ENCODE peak calls at places on chromosomes 11 and 22, in seven cellular contexts. R is adrenal gland; Z is astrocyte of the cerebellum; J is lower lobe of right lung; I is NCI-H1417; U is activated CD8-positive, alpha-beta memory T cell treated with anti-CD3 and anti-CD28 coated beads for 4 hours; M is IMR-90. V is an unnamed sample.
A peak's percentile ranks its signal among the peaks of the same experiment; 100 is the strongest.

GRCh38 chr11:115884800-115885445 is 380.7 kb upstream of the CADM1 start:
- DNase-seq in R (no peak), Z (no peak), J (no peak), I (no peak), U (no peak), M (no peak), V (no peak)

GRCh38 chr22:41902932-41903421 is 11.9 kb downstream of the SHISA8 start:
- DNase-seq in R (no peak), Z (no peak), J (no peak), I (no peak), U (no peak), M (no peak), V (no peak)

GRCh38 chr11:71250512-71251158 is 1.7 kb downstream of the SHANK2 start:
- DNase-seq in R (no peak), Z (no peak), J (no peak), I (no peak), U (no peak), M (no peak), V (no peak)

GRCh38 chr11:69704508-69705245 is 855 bp upstream of the FGF19 start:
- DNase-seq in R (no peak), Z (no peak), J (no peak), I (no peak), U (no peak), M (no peak), V (peak; percentile 11)

GRCh38 chr22:17746916-17747315 is 27.4 kb downstream of the BID start:
- DNase-seq in R (no peak), Z (no peak), J (no peak), I (no peak), U (no peak), M (no peak), V (no peak)

GRCh38 chr11:111269146-111269868 is 23.8 kb downstream of the POU2AF2 start:
- DNase-seq in R (no peak), Z (peak; percentile 8), J (no peak), I (no peak), U (no peak), M (no peak), V (peak; percentile 18)

GRCh38 chr11:64842851-64843841 is 1.3 kb downstream of the CDC42BPG start:
- DNase-seq in R (no peak), Z (no peak), J (peak; percentile 77), I (no peak), U (no peak), M (no peak), V (no peak)

GRCh38 chr11:19380375-19380774 is 139.6 kb upstream of the E2F8 start:
- DNase-seq in R (peak; percentile 29), Z (peak; percentile 33), J (no peak), I (no peak), U (no peak), M (peak; percentile 97), V (peak; percentile 94)

GRCh38 chr22:38135133-38135706 is 24.7 kb upstream of the BAIAP2L2 start:
- DNase-seq in R (no peak), Z (peak; percentile 38), J (no peak), I (no peak), U (no peak), M (peak; percentile 90), V (peak; percentile 85)

GRCh38 chr22:20725987-20726558 is 47.8 kb upstream of the SERPIND1 start:
- DNase-seq in R (no peak), Z (no peak), J (no peak), I (no peak), U (no peak), M (no peak), V (no peak)

GRCh38 chr22:33919591-33920501 is at the start of gene LARGE1:
- DNase-seq in R (peak; percentile 44), Z (no peak), J (peak; percentile 64), I (peak; percentile 10), U (no peak), M (peak; percentile 20), V (peak; percentile 31)

GRCh38 chr11:128694618-128695481 is 978 bp downstream of the FLI1 start:
- DNase-seq in R (no peak), Z (no peak), J (peak; percentile 70), I (no peak), U (no peak), M (no peak), V (peak; percentile 49)

GRCh38 chr11:66727883-66728759 is 895 bp downstream of the SPTBN2 start:
- DNase-seq in R (no peak), Z (no peak), J (no peak), I (peak; percentile 64), U (no peak), M (no peak), V (no peak)

GRCh38 chr11:74182635-74183034 is 11.5 kb downstream of the PPME1 start:
- DNase-seq in R (no peak), Z (no peak), J (no peak), I (no peak), U (no peak), M (peak; percentile 25), V (no peak)

GRCh38 chr22:30717331-30717921 is 22.8 kb downstream of the OSBP2 start:
- DNase-seq in R (peak; percentile 59), Z (no peak), J (no peak), I (no peak), U (no peak), M (peak; percentile 90), V (peak; percentile 78)

GRCh38 chr22:30290679-30291333 is 1.5 kb upstream of the CASTOR1 start:
- DNase-seq in R (peak; percentile 86), Z (no peak), J (peak; percentile 87), I (no peak), U (no peak), M (peak; percentile 48), V (peak; percentile 87)

GRCh38 chr11:73980001-73980960 is 2.4 kb downstream of the UCP2 start:
- DNase-seq in R (no peak), Z (no peak), J (peak; percentile 77), I (no peak), U (peak; percentile 57), M (peak; percentile 20), V (no peak)

GRCh38 chr11:101034076-101034475 is 95.5 kb downstream of the PGR start:
- DNase-seq in R (no peak), Z (peak; percentile 16), J (peak; percentile 43), I (no peak), U (no peak), M (no peak), V (peak; percentile 41)

GRCh38 chr22:39454385-39454871 is 2.4 kb upstream of the MGAT3 start:
- DNase-seq in R (no peak), Z (no peak), J (no peak), I (no peak), U (no peak), M (no peak), V (peak; percentile 29)

GRCh38 chr11:60872952-60873524 is 5.7 kb downstream of the ZP1 start:
- DNase-seq in R (peak; percentile 45), Z (peak; percentile 61), J (peak; percentile 42), I (no peak), U (no peak), M (peak; percentile 89), V (peak; percentile 88)

GRCh38 chr11:47274495-47275235 is 4.7 kb downstream of the MADD start:
- DNase-seq in R (no peak), Z (no peak), J (no peak), I (no peak), U (no peak), M (no peak), V (no peak)

GRCh38 chr11:44779736-44780520 is 53.2 kb downstream of the TSPAN18 start:
- DNase-seq in R (no peak), Z (no peak), J (peak; percentile 10), I (no peak), U (no peak), M (no peak), V (no peak)

GRCh38 chr22:45335021-45335818 is 25.5 kb downstream of the FAM118A start:
- DNase-seq in R (peak; percentile 73), Z (no peak), J (no peak), I (no peak), U (no peak), M (no peak), V (no peak)

GRCh38 chr11:128318856-128319474 is 268.4 kb downstream of the ETS1 start:
- DNase-seq in R (no peak), Z (no peak), J (no peak), I (no peak), U (peak; percentile 59), M (peak; percentile 44), V (no peak)

V was measured in fibroblast of pulmonary artery.